ENCODE peak calls at places on chromosomes 2 and 18, in four cellular contexts. A, C, R and F are unnamed samples.

GRCh38 chr18:48274301-48274700 is 134.9 kb downstream of the ZBTB7C start:
- DNase-seq in A (no peak), R (no peak), C (no peak), F (no peak)

GRCh38 chr18:60980422-60981005 is 352.7 kb upstream of the CDH20 start:
- DNase-seq in C (no peak), A (no peak), R (no peak), F (no peak)

GRCh38 chr2:239807568-239807967 is 217.6 kb downstream of the NDUFA10 start:
- DNase-seq in A (no peak), C (no peak), R (no peak), F (no peak)

GRCh38 chr2:233165895-233166661 is 85.4 kb upstream of the ATG16L1 start:
- DNase-seq in R (no peak), C (peak; percentile 42), A (peak; percentile 81), F (peak; percentile 42)

GRCh38 chr2:235005603-235006259 is 53.9 kb downstream of the SH3BP4 start:
- DNase-seq in A (no peak), C (no peak), R (peak; percentile 23), F (peak; percentile 29)

GRCh38 chr18:23053756-23054457 is 81.4 kb upstream of the CABLES1 start:
- DNase-seq in A (no peak), R (peak; percentile 34), C (no peak), F (peak; percentile 64)

GRCh38 chr2:217412721-217413120 is 552.9 kb upstream of the TNP1 start:
- DNase-seq in C (no peak), R (no peak), A (no peak), F (peak; percentile 61)

GRCh38 chr2:15170068-15170775 is 390.9 kb downstream of the NBAS start:
- DNase-seq in R (no peak), A (no peak), C (no peak), F (peak; percentile 46)

GRCh38 chr2:235956281-235956970 is 211.8 kb downstream of the GBX2 start:
- DNase-seq in C (no peak), A (no peak), R (no peak), F (no peak)

GRCh38 chr2:41414486-41415230 is 633.2 kb upstream of the PKDCC start:
- DNase-seq in A (no peak), C (peak; percentile 22), R (peak; percentile 74), F (peak; percentile 65)

GRCh38 chr2:181077128-181077709 is 96.8 kb downstream of the UBE2E3 start:
- DNase-seq in R (peak; percentile 72), C (no peak), A (peak; percentile 37), F (peak; percentile 77)

GRCh38 chr2:67259581-67260347 is 137.4 kb upstream of the ETAA1 start:
- DNase-seq in R (no peak), A (no peak), C (no peak), F (peak; percentile 89)

GRCh38 chr2:125224830-125225229 is 1199.7 kb downstream of the CNTNAP5 start:
- DNase-seq in A (no peak), R (no peak), C (no peak), F (no peak)

GRCh38 chr2:236803621-236804020 is 234.0 kb downstream of the ACKR3 start:
- DNase-seq in A (no peak), C (no peak), R (no peak), F (no peak)

GRCh38 chr2:224843141-224843540 is 127.0 kb upstream of the CCDC195 start:
- DNase-seq in C (no peak), A (no peak), R (no peak), F (no peak)

GRCh38 chr2:9763356-9764152 is 79.7 kb upstream of the TAF1B start:
- DNase-seq in R (no peak), A (no peak), C (peak; percentile 56), F (no peak)

GRCh38 chr2:30105556-30105955 is 41.3 kb upstream of the YPEL5 start:
- DNase-seq in A (no peak), R (no peak), C (no peak), F (no peak)

GRCh38 chr2:207254526-207255464 is 89.0 kb upstream of the KLF7 start:
- DNase-seq in R (peak; percentile 40), C (no peak), A (no peak), F (peak; percentile 46)

GRCh38 chr2:226151157-226151556 is 648.5 kb downstream of the IRS1 start:
- DNase-seq in R (no peak), C (no peak), A (no peak), F (peak; percentile 21)

GRCh38 chr2:217886720-217887309 is 116.0 kb downstream of the TNS1 start:
- DNase-seq in A (peak; percentile 66), C (peak; percentile 80), R (peak; percentile 74), F (peak; percentile 83)

GRCh38 chr2:65128297-65129190 is 1.4 kb downstream of the RAB1A start:
- DNase-seq in R (no peak), A (no peak), C (no peak), F (peak; percentile 59)

GRCh38 chr18:36578871-36579270 is 249.9 kb downstream of the TPGS2 start:
- DNase-seq in C (peak; percentile 56), R (no peak), A (no peak), F (peak; percentile 49)

GRCh38 chr2:130355578-130356431 is at the start of gene PTPN18:
- DNase-seq in A (peak; percentile 95), R (peak; percentile 62), C (peak; percentile 90), F (peak; percentile 88)

GRCh38 chr18:30457156-30457555 is 585.4 kb downstream of the DSC3 start:
- DNase-seq in C (no peak), R (peak; percentile 3), A (no peak), F (no peak)

GRCh38 chr2:11667194-11667593 is 2.8 kb downstream of the NTSR2 start:
- DNase-seq in A (no peak), C (no peak), R (no peak), F (no peak)

GRCh38 chr2:10378189-10378588 is 69.9 kb downstream of the ODC1 start:
- DNase-seq in R (no peak), C (no peak), A (no peak), F (no peak)

GRCh38 chr2:160010361-160011145 is 51.9 kb downstream of the PLA2R1 start:
- DNase-seq in A (no peak), R (no peak), C (no peak), F (no peak)

GRCh38 chr2:130807659-130808385 is 28.9 kb upstream of the ARHGEF4 start:
- DNase-seq in R (no peak), A (no peak), C (no peak), F (no peak)

GRCh38 chr2:227366861-227367800 is 12.0 kb downstream of the TM4SF20 start:
- DNase-seq in R (no peak), C (no peak), A (no peak), F (peak; percentile 93)

GRCh38 chr2:18814387-18814786 is 225.0 kb upstream of the NT5C1B start:
- DNase-seq in A (no peak), C (no peak), R (no peak), F (peak; percentile 63)

GRCh38 chr2:7595181-7595580 is 678.0 kb downstream of the RNF144A start:
- DNase-seq in C (no peak), A (no peak), R (peak; percentile 36), F (no peak)

GRCh38 chr2:7878786-7879515 is 802.9 kb upstream of the ID2 start:
- DNase-seq in C (no peak), A (no peak), R (peak; percentile 33), F (no peak)

GRCh38 chr2:236179653-236180500 is 11.7 kb upstream of the GBX2 start:
- DNase-seq in A (no peak), R (peak; percentile 80), C (no peak), F (peak; percentile 52)

GRCh38 chr2:10534514-10535250 is 86.6 kb upstream of the ODC1 start:
- DNase-seq in A (no peak), R (no peak), C (no peak), F (peak; percentile 22)

GRCh38 chr2:143175435-143175834 is 46.2 kb downstream of the ARHGAP15 start:
- DNase-seq in C (no peak), A (no peak), R (no peak), F (no peak)

GRCh38 chr2:143176606-143177005 is 47.4 kb downstream of the ARHGAP15 start:
- DNase-seq in C (no peak), A (no peak), R (no peak), F (no peak)

GRCh38 chr2:143182649-143183048 is 53.4 kb downstream of the ARHGAP15 start:
- DNase-seq in C (no peak), A (no peak), R (no peak), F (no peak)

GRCh38 chr2:143181494-143181893 is 52.3 kb downstream of the ARHGAP15 start:
- DNase-seq in C (no peak), A (no peak), R (no peak), F (no peak)

GRCh38 chr2:143177081-143177786 is 48.0 kb downstream of the ARHGAP15 start:
- DNase-seq in A (no peak), R (no peak), C (no peak), F (peak; percentile 13)
- H3K4me3 ChIP-seq in A (no peak overlapping the region), R (no peak overlapping the region), C (no peak overlapping the region), F (peak overlapping the region; percentile 46)

GRCh38 chr2:54757496-54757895 is 34.0 kb downstream of the EML6 start:
- DNase-seq in R (no peak), C (peak; percentile 56), A (no peak), F (peak; percentile 64)
- H3K4me3 ChIP-seq in R (no peak overlapping the region), C (no peak overlapping the region), A (no peak overlapping the region), F (no peak overlapping the region)

GRCh38 chr18:2914844-2915243 is 68.0 kb downstream of the EMILIN2 start:
- DNase-seq in A (no peak), R (no peak), C (no peak), F (no peak)
- H3K4me3 ChIP-seq in A (no peak overlapping the region), R (no peak overlapping the region), C (no peak overlapping the region), F (no peak overlapping the region)

DNA sequence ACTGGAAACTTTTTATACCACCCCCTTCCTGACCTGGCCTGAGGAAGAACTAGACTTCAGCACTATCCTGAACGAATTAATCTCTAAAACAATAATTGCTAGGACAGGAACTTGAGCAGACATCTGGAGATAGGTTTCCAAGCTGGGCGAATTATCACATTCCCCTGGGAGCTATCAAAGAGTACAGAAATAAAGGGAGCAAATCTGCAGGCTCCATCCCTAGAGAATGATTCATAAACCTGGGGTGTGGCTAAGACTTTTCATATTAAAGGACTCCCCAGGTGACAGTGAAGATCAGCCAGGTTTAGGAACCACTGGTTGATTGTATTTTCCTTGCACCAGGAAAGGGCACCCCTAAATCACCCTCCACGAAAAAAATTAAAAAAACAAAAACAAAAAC is 105.6 kb upstream of the NOL4 start:
- DNase-seq in R (peak; percentile 71), C (no peak), A (no peak), F (no peak)
- H3K4me3 ChIP-seq in R (no peak overlapping the region), C (no peak overlapping the region), A (no peak overlapping the region), F (no peak overlapping the region)